ENCODE peak calls at places on chromosomes 4 and X, in four cellular contexts. O, Q, M and F are unnamed samples.

GRCh38 chr4:3783691-3784306 is 17.6 kb downstream of the ADRA2C start:
- DNase-seq in M (peak; percentile 86), O (no peak), Q (peak; percentile 44), F (no peak)

GRCh38 chr4:120843840-120844527 is 78.5 kb downstream of the PRDM5 start:
- DNase-seq in Q (no peak), O (peak; percentile 42), M (peak; percentile 61), F (no peak)

GRCh38 chr4:150972592-150972991 is 42.5 kb downstream of the LRBA start:
- DNase-seq in M (no peak), O (no peak), Q (no peak), F (no peak)

GRCh38 chrX:118350221-118350620 is 4.3 kb downstream of the WDR44 start:
- DNase-seq in O (no peak), M (no peak), Q (no peak), F (no peak)

GRCh38 chrX:12973561-12974216 is 1.2 kb upstream of the TMSB4X start:
- DNase-seq in M (no peak), O (no peak), Q (no peak), F (no peak)

GRCh38 chrX:134171661-134172587 is 65.1 kb upstream of the CCDC160 start:
- DNase-seq in Q (no peak), M (no peak), O (peak; percentile 64), F (no peak)

GRCh38 chr4:10697071-10697470 is 12.5 kb upstream of the CLNK start:
- DNase-seq in O (no peak), Q (no peak), M (no peak), F (no peak)

GRCh38 chr4:118400362-118400761 is 47.6 kb upstream of the PRSS12 start:
- DNase-seq in Q (no peak), O (no peak), M (no peak), F (no peak)

GRCh38 chr4:150244600-150244999 is 166.4 kb downstream of the DCLK2 start:
- DNase-seq in O (no peak), Q (no peak), M (no peak), F (no peak)

GRCh38 chr4:130563891-130564418 is 1468.0 kb downstream of the C4orf33 start:
- DNase-seq in M (no peak), Q (no peak), O (no peak), F (no peak)

GRCh38 chr4:123406862-123407261 is 10.3 kb downstream of the SPRY1 start:
- DNase-seq in Q (no peak), M (no peak), O (no peak), F (no peak)

GRCh38 chr4:87268401-87268800 is 48.0 kb upstream of the KLHL8 start:
- DNase-seq in Q (no peak), O (no peak), M (no peak), F (no peak)

GRCh38 chr4:80189956-80190671 is 7.2 kb upstream of the PRDM8 start:
- DNase-seq in Q (no peak), O (no peak), M (peak; percentile 82), F (no peak)

GRCh38 chr4:113675731-113676707 is 85.5 kb downstream of the CAMK2D start:
- DNase-seq in M (no peak), O (no peak), Q (no peak), F (no peak)

GRCh38 chr4:146229406-146229805 is 15.1 kb downstream of the REELD1 start:
- DNase-seq in O (no peak), M (no peak), Q (no peak), F (no peak)

GRCh38 chrX:111634823-111635410 is 46.1 kb upstream of the ALG13 start:
- DNase-seq in Q (no peak), O (no peak), M (no peak), F (no peak)

GRCh38 chrX:41300758-41301437 is 33.1 kb upstream of the DDX3X start:
- DNase-seq in M (no peak), O (no peak), Q (peak; percentile 37), F (no peak)

GRCh38 chr4:158046345-158046744 is 126.5 kb downstream of the GASK1B start:
- DNase-seq in M (no peak), O (no peak), Q (no peak), F (no peak)

GRCh38 chr4:3712112-3712805 is 53.9 kb upstream of the ADRA2C start:
- DNase-seq in Q (no peak), M (no peak), O (no peak), F (no peak)

GRCh38 chrX:41447897-41448296 is 754 bp downstream of the NYX start:
- DNase-seq in Q (no peak), O (no peak), M (no peak), F (no peak)

GRCh38 chr4:123990310-123990709 is 593.7 kb downstream of the SPRY1 start:
- DNase-seq in M (no peak), O (no peak), Q (no peak), F (no peak)

GRCh38 chr4:57462843-57463242 is 352.7 kb upstream of the IGFBP7 start:
- DNase-seq in M (no peak), Q (no peak), O (no peak), F (no peak)

GRCh38 chrX:65581661-65582339 is 47.2 kb upstream of the LAS1L start:
- DNase-seq in O (peak; percentile 57), Q (peak; percentile 80), M (peak; percentile 58), F (no peak)

GRCh38 chrX:111095974-111096870 is at the start of gene PAK3:
- DNase-seq in O (peak; percentile 79), M (peak; percentile 53), Q (no peak), F (no peak)

GRCh38 chr4:57104706-57105560 is 5.3 kb downstream of the IGFBP7 start:
- DNase-seq in Q (no peak), O (no peak), M (no peak), F (no peak)

GRCh38 chrX:8815460-8816065 is 14.4 kb upstream of the FAM9A start:
- DNase-seq in O (peak; percentile 58), Q (peak; percentile 52), M (no peak), F (peak; percentile 4)

GRCh38 chrX:12378706-12379105 is 240.4 kb downstream of the FRMPD4 start:
- DNase-seq in O (no peak), M (no peak), Q (no peak), F (no peak)

GRCh38 chrX:153640736-153641574 is 6.0 kb upstream of the DUSP9 start:
- DNase-seq in M (no peak), Q (no peak), O (peak; percentile 25), F (no peak)

GRCh38 chrX:63350551-63350950 is 581 bp downstream of the SPIN4 start:
- DNase-seq in Q (peak; percentile 44), O (peak; percentile 9), M (no peak), F (peak; percentile 5)

GRCh38 chr4:138037716-138038115 is 204.4 kb downstream of the SLC7A11 start:
- DNase-seq in M (no peak), O (no peak), Q (no peak), F (no peak)

GRCh38 chrX:68880846-68881513 is 52.2 kb downstream of the EFNB1 start:
- DNase-seq in O (peak; percentile 56), Q (no peak), M (no peak), F (no peak)

GRCh38 chrX:68877606-68878005 is 48.8 kb downstream of the EFNB1 start:
- DNase-seq in Q (no peak), O (no peak), M (no peak), F (no peak)

GRCh38 chrX:68878977-68879376 is 50.2 kb downstream of the EFNB1 start:
- DNase-seq in M (no peak), O (no peak), Q (no peak), F (no peak)

GRCh38 chrX:68874076-68874475 is 45.3 kb downstream of the EFNB1 start:
- DNase-seq in O (no peak), Q (no peak), M (no peak), F (no peak)

GRCh38 chrX:68876731-68877130 is 47.9 kb downstream of the EFNB1 start:
- DNase-seq in O (no peak), Q (no peak), M (no peak), F (no peak)
- TF ChIP-seq NRF1 in O (no peak), Q (no peak), M (no peak), F (no peak)

DNA sequence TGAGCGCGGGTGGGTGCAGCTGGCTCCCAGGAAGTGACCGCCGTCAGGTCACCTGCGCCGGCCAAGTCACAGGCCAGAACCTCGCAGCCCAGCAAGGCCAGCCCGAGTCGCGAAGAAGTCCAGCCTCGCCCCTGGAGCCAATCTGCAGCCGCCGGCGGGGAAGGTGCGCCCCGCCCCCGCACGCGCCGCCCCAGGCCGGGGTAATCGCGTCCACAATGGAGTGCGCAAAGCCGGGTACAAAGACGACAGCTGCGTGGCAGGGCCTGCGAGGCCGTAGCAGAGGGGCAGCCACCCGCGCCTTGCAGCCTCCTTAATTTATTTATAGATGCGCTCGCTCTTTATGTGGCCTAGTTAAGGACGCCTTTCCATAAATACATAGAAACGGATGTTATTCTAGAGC is 139.4 kb upstream of the CPEB2 start:
- DNase-seq in M (no peak), Q (peak; percentile 72), O (no peak), F (no peak)
- TF ChIP-seq NRF1 in M (no peak), Q (peak; percentile 62), O (no peak), F (no peak)

DNA sequence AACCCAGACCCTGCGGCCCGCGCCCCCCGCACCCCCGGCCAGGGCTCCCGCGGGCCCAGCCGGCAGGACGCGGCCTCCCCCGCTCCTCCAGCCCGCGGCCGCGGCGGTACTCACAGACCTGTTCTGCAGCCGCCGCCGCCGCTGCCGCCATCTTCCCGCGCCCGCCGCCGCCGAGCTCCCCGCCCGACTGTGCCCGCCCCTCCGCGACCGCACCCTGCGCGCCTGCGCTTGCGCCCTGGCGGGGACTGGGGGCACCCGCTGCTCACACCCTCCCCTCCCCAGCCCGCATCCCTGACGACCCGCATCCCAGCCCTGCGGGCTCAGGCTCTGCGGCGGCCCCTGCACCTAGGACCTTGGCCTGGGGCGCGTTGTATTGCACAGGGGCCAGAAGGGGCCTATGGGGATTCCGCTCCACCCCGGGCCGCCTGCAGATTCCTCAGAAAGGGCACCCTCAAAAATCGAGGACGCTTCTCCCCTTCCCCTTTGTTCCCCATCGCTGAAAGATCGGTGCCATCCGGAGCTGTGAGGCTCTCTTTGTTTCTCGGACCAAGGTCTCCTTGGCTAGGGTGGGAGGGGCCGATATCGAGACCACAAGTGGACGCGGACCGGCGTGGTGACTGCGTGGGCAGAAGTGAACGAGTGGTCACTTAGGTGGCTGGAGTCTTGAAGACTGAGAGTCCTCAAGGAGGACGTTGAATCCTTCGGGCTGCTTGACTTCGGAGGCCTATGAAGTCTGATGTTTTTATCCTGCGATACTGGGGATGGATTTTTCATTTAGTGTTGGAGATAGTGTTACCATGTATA is at the start of gene SGCB:
- DNase-seq in Q (peak; percentile 20), O (peak; percentile 97), M (peak; percentile 82), F (no peak)
- TF ChIP-seq NRF1 in Q (peak; percentile 76), O (peak; percentile 76), M (peak; percentile 48), F (peak; percentile 52)

GRCh38 chr4:176774852-176775251 is 17.9 kb downstream of the VEGFC start:
- DNase-seq in Q (no peak), M (no peak), O (no peak), F (no peak)
- TF ChIP-seq NRF1 in Q (no peak), M (no peak), O (no peak), F (no peak)